ENCODE peak calls at places on chromosomes 2 and 18, in six cellular contexts. H, D, B, X, V and T are unnamed samples. For H3K4me1, the result is how much of the 10 kb centered on the place peaks cover.

GRCh38 chr2:85254540-85255261 is 73.1 kb downstream of the TGOLN2 start:
- DNase-seq in H (no peak), B (no peak), D (no peak), V (no peak), X (no peak), T (no peak)

GRCh38 chr18:27887711-27888495 is 289.0 kb downstream of the CDH2 start:
- DNase-seq in D (peak), B (no peak), H (no peak), X (no peak), V (no peak), T (no peak)

GRCh38 chr2:30710461-30710860 is 96.8 kb downstream of the CAPN13 start:
- DNase-seq in H (no peak), V (no peak), X (no peak), B (no peak), D (no peak), T (no peak)

GRCh38 chr2:211359353-211359752 is 803.0 kb downstream of the CPS1 start:
- DNase-seq in H (no peak), B (no peak), X (no peak), V (no peak), D (no peak), T (no peak)

GRCh38 chr18:37124511-37124910 is 295.6 kb downstream of the KIAA1328 start:
- DNase-seq in H (no peak), X (no peak), B (no peak), V (no peak), D (no peak), T (no peak)

GRCh38 chr2:163909411-163910080 is 173.7 kb upstream of the FIGN start:
- DNase-seq in H (no peak), V (no peak), X (no peak), B (no peak), D (no peak), T (no peak)

GRCh38 chr2:196163285-196163684 is 8.1 kb downstream of the STK17B start:
- DNase-seq in X (no peak), D (no peak), B (no peak), V (no peak), H (no peak), T (no peak)

GRCh38 chr2:200786826-200787225 is 24.9 kb upstream of the BZW1 start:
- DNase-seq in D (peak), H (no peak), V (peak), B (no peak), X (no peak), T (no peak)

GRCh38 chr18:27184115-27185024 is 738 bp downstream of the CHST9 start:
- DNase-seq in D (no peak), X (no peak), B (no peak), H (no peak), V (no peak), T (no peak)

GRCh38 chr2:62343206-62343605 is 147.3 kb downstream of the B3GNT2 start:
- DNase-seq in D (no peak), V (no peak), B (no peak), X (no peak), H (no peak), T (no peak)

GRCh38 chr2:7844414-7844961 is 837.4 kb upstream of the ID2 start:
- DNase-seq in D (no peak), H (no peak), B (no peak), V (no peak), X (no peak), T (no peak)

GRCh38 chr2:15754703-15755099 is 163.0 kb downstream of the DDX1 start:
- DNase-seq in B (no peak), D (no peak), V (no peak), X (no peak), H (no peak), T (no peak)

GRCh38 chr2:224072541-224073188 is 33.6 kb upstream of the SERPINE2 start:
- DNase-seq in D (peak), X (no peak), B (peak), H (no peak), V (no peak), T (no peak)

GRCh38 chr18:25056456-25056855 is 295.5 kb downstream of the ZNF521 start:
- DNase-seq in B (no peak), D (no peak), H (no peak), V (no peak), X (no peak), T (no peak)

GRCh38 chr2:127044977-127045654 is 61.8 kb downstream of the BIN1 start:
- DNase-seq in B (no peak), H (no peak), D (no peak), X (no peak), V (no peak), T (peak)

GRCh38 chr2:150255528-150255927 is 231.9 kb downstream of the RND3 start:
- DNase-seq in B (no peak), X (no peak), D (peak), H (no peak), V (no peak), T (no peak)

GRCh38 chr2:217643814-217644301 is 358.9 kb downstream of the TNS1 start:
- DNase-seq in B (no peak), V (no peak), X (no peak), H (no peak), D (no peak), T (no peak)

GRCh38 chr2:99701503-99701902 is 211.7 kb upstream of the REV1 start:
- DNase-seq in H (no peak), D (peak), B (no peak), X (no peak), V (no peak), T (no peak)

GRCh38 chr2:26054598-26055348 is 20.9 kb downstream of the RAB10 start:
- DNase-seq in X (no peak), D (peak), H (no peak), B (no peak), V (no peak), T (no peak)

GRCh38 chr2:149652520-149652919 is 64.9 kb upstream of the MMADHC start:
- DNase-seq in B (no peak), H (no peak), X (no peak), V (no peak), D (no peak), T (no peak)

GRCh38 chr2:32882911-32883810 is 63.6 kb upstream of the LTBP1 start:
- DNase-seq in X (no peak), D (peak), H (no peak), V (no peak), B (no peak), T (no peak)

GRCh38 chr2:74745766-74746165 is 88.2 kb upstream of the HK2 start:
- DNase-seq in D (no peak), B (no peak), H (peak), X (no peak), V (no peak), T (no peak)

GRCh38 chr2:74742486-74742885 is 88.4 kb downstream of the SEMA4F start:
- DNase-seq in D (no peak), H (no peak), X (no peak), V (no peak), B (no peak), T (no peak)

GRCh38 chr2:74743039-74743438 is 89.0 kb downstream of the SEMA4F start:
- DNase-seq in D (no peak), B (no peak), V (no peak), X (no peak), H (no peak), T (no peak)

GRCh38 chr2:74744731-74745505 is 89.0 kb upstream of the HK2 start:
- DNase-seq in X (no peak), V (no peak), H (no peak), B (no peak), D (no peak), T (no peak)

GRCh38 chr2:74743778-74744177 is 89.7 kb downstream of the SEMA4F start:
- DNase-seq in H (no peak), X (no peak), D (no peak), V (no peak), B (no peak), T (no peak)
- TF ChIP-seq POLR2A in H (no peak), X (no peak), D (no peak), V (no peak), B (no peak), T (no peak)

GRCh38 chr2:43333096-43333655 is 106.8 kb upstream of the ZFP36L2 start:
- DNase-seq in B (no peak), H (no peak), X (no peak), V (no peak), D (no peak), T (no peak)

GRCh38 chr2:43332653-43333052 is 106.2 kb upstream of the ZFP36L2 start:
- DNase-seq in H (no peak), V (no peak), B (no peak), D (no peak), X (no peak), T (no peak)

GRCh38 chr2:43329637-43330036 is 103.2 kb upstream of the ZFP36L2 start:
- DNase-seq in X (no peak), B (no peak), D (no peak), V (no peak), H (no peak), T (no peak)

GRCh38 chr2:43333656-43334144 is 107.3 kb upstream of the ZFP36L2 start:
- DNase-seq in V (no peak), X (no peak), B (peak), D (peak), H (no peak), T (no peak)

DNA sequence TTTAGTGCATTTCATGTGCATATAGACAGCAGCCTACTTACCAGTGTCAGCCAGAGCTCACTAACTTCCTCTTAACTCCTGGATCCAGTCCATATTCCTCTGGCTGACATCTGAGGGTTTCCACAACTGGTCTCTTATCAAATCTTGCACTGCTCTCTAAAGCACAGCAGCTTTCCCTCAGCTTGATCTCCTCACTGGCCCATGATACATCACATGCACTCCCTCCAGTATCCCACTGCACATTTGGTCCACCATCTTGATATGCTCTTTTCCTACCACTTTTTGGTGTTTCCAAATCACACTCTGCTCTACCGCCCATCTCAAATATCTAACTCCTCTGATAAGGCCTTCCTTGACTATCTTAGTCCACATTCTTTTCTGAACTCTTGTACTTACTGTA is 105.0 kb upstream of the ZFP36L2 start:
- DNase-seq in H (no peak), X (no peak), D (peak), B (peak), V (no peak), T (no peak)
- H3K4me1 ChIP-seq in H (half or more), X (half or more), D (under half), B (half or more), V (under half), T (under half)

GRCh38 chr2:143937563-143938346 is 582.2 kb downstream of the ZEB2 start:
- DNase-seq in V (no peak), D (no peak), B (no peak), X (peak), H (no peak), T (no peak)

GRCh38 chr2:143934913-143935310 is 585.0 kb downstream of the ZEB2 start:
- DNase-seq in V (no peak), B (no peak), X (no peak), D (peak), H (no peak), T (no peak)

GRCh38 chr2:143939976-143940375 is 579.9 kb downstream of the ZEB2 start:
- DNase-seq in X (no peak), V (no peak), H (no peak), D (peak), B (no peak), T (no peak)

GRCh38 chr2:143934170-143934912 is 585.6 kb downstream of the ZEB2 start:
- DNase-seq in B (no peak), X (no peak), H (no peak), V (no peak), D (no peak), T (no peak)

GRCh38 chr2:143936758-143937562 is 583.0 kb downstream of the ZEB2 start:
- DNase-seq in B (peak), X (peak), H (no peak), D (peak), V (peak), T (peak)
- TF ChIP-seq POLR2A in B (no peak), X (no peak), H (no peak), D (no peak), V (no peak), T (no peak)

GRCh38 chr2:241733391-241734207 is 831 bp upstream of the D2HGDH start:
- DNase-seq in V (no peak), B (no peak), X (no peak), D (no peak), H (no peak), T (no peak)
- H3K4me1 ChIP-seq in V (under half), B (under half), X (under half), D (under half), H (under half), T (under half)

GRCh38 chr18:54263904-54264336 is 5.4 kb upstream of the POLI start:
- DNase-seq in H (no peak), X (no peak), V (no peak), B (no peak), D (no peak), T (no peak)
- TF ChIP-seq POLR2A in H (no peak), X (no peak), V (no peak), B (no peak), D (no peak), T (no peak)

DNA sequence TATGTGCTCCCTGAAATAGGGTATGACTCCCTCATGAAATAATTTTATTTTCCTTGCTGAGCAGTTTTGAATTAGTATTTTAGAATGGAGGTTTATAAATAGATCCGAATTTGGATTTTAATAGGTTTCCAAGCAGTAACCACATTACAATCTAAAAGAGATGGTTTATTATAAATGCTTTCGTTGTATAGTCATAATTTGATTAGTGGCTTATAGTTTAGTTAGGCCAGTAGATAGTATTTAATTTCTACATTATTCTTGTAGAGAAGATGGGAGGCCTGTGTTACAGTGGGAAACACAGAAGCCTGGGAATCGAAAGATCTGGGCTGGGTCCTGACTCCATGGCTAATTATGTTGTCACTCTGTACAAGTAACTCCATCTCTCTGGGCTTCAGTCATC is 6.7 kb downstream of the CAB39 start:
- DNase-seq in B (no peak), X (no peak), D (no peak), H (no peak), V (no peak), T (no peak)
- H3K4me1 ChIP-seq in B (half or more), X (under half), D (under half), H (half or more), V (under half), T (under half)

DNA sequence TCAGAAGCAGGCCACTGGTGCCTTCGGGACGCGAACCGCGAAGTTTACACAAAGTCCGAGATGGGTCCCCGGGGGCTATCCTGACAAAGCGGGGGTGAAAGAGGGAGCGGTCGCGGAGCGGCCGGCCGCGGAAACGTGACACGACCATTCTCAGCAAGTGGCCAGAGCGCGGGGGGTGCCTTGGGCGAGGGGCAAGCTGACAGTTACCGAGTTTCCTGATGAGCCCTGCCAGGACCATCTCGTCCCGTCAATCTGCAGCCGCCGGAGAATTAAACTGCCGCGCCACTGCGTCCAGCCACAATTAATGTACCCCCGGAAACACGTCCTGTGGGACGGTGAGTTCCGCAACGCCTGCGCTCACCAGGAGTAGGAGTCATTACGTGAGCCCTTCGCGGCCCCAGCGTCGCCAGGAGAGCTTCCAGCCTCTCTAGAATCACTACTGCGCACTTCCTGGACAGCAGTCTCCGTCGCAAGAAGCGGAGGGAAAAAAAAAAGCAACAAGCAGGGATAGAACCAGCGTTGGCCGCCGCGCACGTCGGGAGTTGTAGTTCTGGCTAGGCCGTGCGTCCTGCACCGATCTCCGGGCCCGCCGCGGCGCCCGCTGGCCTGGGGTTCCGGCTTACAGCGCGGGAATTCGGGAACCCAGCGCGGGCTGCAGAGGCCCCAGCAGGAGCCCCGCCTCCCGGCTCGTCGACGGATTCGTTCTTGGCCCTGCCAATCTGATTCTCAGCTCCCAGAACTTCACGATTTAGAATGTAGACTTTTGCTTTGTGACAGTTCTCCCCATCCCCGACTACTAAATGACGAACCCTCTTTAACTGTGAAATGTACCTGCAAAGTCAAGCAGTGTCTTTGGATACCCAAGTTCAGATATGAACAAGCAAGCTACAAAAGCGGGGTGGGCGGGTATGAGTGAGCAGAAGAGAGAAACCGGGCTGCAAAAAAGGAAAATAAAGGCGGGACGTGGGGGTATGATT is at the start of gene RTTN:
- DNase-seq in D (peak), X (peak), H (peak), B (peak), V (peak), T (peak)
- TF ChIP-seq POLR2A in D (no peak), X (no peak), H (peak), B (peak), V (no peak), T (no peak)

GRCh38 chr18:9147440-9148238 is 11.1 kb downstream of the ANKRD12 start:
- DNase-seq in V (peak), B (peak), H (peak), X (peak), D (peak), T (no peak)
- H3K4me1 ChIP-seq in V (under half), B (half or more), H (half or more), X (half or more), D (under half), T (under half)

DNA sequence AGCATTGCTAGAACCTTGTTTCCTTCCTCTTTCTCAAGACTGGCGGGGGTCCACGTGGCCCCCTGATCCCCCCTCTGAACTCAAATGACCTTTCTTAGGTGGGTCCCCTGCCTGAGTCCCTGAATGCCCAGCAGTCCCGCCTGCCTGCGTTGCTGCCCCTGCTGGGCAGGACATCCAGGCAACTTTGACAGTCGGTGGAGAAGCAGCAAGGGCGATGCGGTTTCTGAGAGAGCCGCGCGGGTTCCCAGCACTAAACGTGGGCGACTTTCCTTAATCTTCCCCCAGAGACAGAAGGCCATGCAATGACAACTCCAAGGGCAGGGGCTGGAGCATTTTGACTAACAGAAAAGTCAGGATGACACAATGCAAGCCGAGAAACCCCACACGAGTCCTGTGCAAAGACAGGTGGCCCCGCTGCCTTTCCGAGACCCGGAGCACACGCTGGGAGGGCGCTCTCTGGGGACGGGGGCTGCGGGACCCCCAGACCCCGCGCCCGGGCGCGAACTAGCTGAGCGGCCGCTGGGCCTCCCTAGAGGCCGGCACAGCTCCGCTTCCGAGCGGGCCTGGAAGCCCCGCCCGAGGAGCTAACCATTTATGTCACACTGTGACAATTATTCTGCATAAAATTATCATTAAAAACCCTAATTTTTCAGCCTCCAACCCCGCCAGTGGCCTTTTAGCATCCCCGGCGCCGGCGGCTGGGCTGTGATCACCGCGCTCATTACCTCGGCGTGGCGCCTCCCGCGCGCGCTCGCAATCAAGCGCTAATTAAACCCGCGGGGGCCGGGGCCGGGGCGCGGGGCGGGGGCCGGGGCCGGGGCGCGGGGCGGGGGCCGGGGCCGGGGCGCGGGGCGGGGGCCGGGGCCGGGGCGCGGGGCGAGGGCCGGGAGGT is 27.4 kb downstream of the ASB18 start:
- DNase-seq in D (no peak), X (no peak), B (no peak), V (no peak), H (no peak), T (no peak)
- TF ChIP-seq POLR2A in D (no peak), X (no peak), B (no peak), V (no peak), H (no peak), T (no peak)